ENCODE peak calls at places on chromosomes 12 and 14, in nine cellular contexts. Q is mammary epithelial cell; J is A549; X is hippocampal formation; A is stimulated activated CD8-positive, alpha-beta memory T cell treated with anti-CD3 and anti-CD28 coated beads, Interleukin-2, amount 100 ng/mL, for 1 hour; H is T follicular helper cell; M is naive thymus-derived CD8-positive, alpha-beta T cell; R is omental fat pad; Y is T-helper 9 cell. B is an unnamed sample.
A peak's percentile ranks its signal among the peaks of the same experiment; 100 is the strongest.

GRCh38 chr14:67395876-67396189 is 16.1 kb downstream of the PLEK2 start:
- DNase-seq in Q (no peak), J (no peak), X (no peak), A (no peak), H (no peak), M (no peak), R (no peak), Y (no peak), B (no peak)

GRCh38 chr14:101290681-101291080 is 270.6 kb upstream of the DIO3 start:
- DNase-seq in Q (no peak), J (no peak), X (no peak), A (no peak), H (no peak), M (no peak), R (no peak), Y (no peak), B (no peak)

GRCh38 chr12:25187781-25188180 is 7.2 kb downstream of the DNAI7 start:
- DNase-seq in Q (peak; percentile 73), J (no peak), X (no peak), A (no peak), H (no peak), M (no peak), R (no peak), Y (no peak), B (no peak)

GRCh38 chr12:108564724-108565123 is 2.3 kb downstream of the ISCU start:
- DNase-seq in Q (no peak), J (no peak), X (no peak), A (no peak), H (no peak), M (no peak), R (no peak), Y (no peak), B (no peak)

GRCh38 chr14:105578070-105578469 is 51.7 kb downstream of the TMEM121 start:
- DNase-seq in Q (no peak), J (no peak), X (no peak), A (no peak), H (no peak), M (no peak), R (no peak), Y (no peak), B (no peak)

GRCh38 chr14:69629225-69630127 is 18.1 kb downstream of the SUSD6 start:
- DNase-seq in Q (no peak), J (no peak), X (no peak), A (no peak), H (no peak), M (no peak), R (no peak), Y (no peak), B (no peak)

GRCh38 chr12:57614178-57614947 is 3.1 kb downstream of the ARHGEF25 start:
- DNase-seq in Q (no peak), J (peak; percentile 51), X (no peak), A (no peak), H (no peak), M (no peak), R (no peak), Y (no peak), B (peak; percentile 66)

GRCh38 chr12:91778938-91779400 is 366.7 kb downstream of the BTG1 start:
- DNase-seq in Q (peak; percentile 99), J (peak; percentile 72), X (no peak), A (peak; percentile 0), H (peak; percentile 24), M (peak; percentile 11), R (peak; percentile 31), Y (peak; percentile 7), B (no peak)

GRCh38 chr14:104927901-104928300 is 3.2 kb downstream of the PLD4 start:
- DNase-seq in Q (no peak), J (no peak), X (no peak), A (no peak), H (no peak), M (no peak), R (no peak), Y (no peak), B (no peak)

GRCh38 chr12:124185970-124186686 is 108.8 kb upstream of the RFLNA start:
- DNase-seq in Q (no peak), J (no peak), X (no peak), A (no peak), H (no peak), M (no peak), R (no peak), Y (no peak), B (no peak)

GRCh38 chr14:69582207-69582606 is 7.5 kb upstream of the CCDC177 start:
- DNase-seq in Q (no peak), J (no peak), X (no peak), A (no peak), H (no peak), M (no peak), R (no peak), Y (no peak), B (no peak)

GRCh38 chr14:75310295-75311059 is 31.8 kb downstream of the FOS start:
- DNase-seq in Q (peak; percentile 46), J (peak; percentile 46), X (peak; percentile 78), A (no peak), H (no peak), M (no peak), R (peak; percentile 66), Y (no peak), B (peak; percentile 95)

GRCh38 chr12:114694436-114695304 is 10.7 kb upstream of the TBX3 start:
- DNase-seq in Q (no peak), J (no peak), X (no peak), A (no peak), H (no peak), M (no peak), R (no peak), Y (no peak), B (no peak)

GRCh38 chr12:95004610-95005009 is 1.1 kb upstream of the NDUFA12 start:
- DNase-seq in Q (no peak), J (no peak), X (no peak), A (no peak), H (no peak), M (no peak), R (no peak), Y (no peak), B (no peak)

GRCh38 chr12:34625116-34625515 is 602.8 kb downstream of the ALG10 start:
- DNase-seq in Q (peak; percentile 1), J (no peak), X (no peak), A (no peak), H (no peak), M (no peak), R (no peak), Y (no peak), B (no peak)

GRCh38 chr12:2198542-2198941 is 145.8 kb downstream of the CACNA1C start:
- DNase-seq in Q (no peak), J (no peak), X (no peak), A (no peak), H (no peak), M (no peak), R (no peak), Y (no peak), B (no peak)

GRCh38 chr12:6604254-6605029 is 2.7 kb downstream of the CHD4 start:
- DNase-seq in Q (no peak), J (no peak), X (no peak), A (no peak), H (no peak), M (no peak), R (no peak), Y (no peak), B (no peak)

GRCh38 chr12:115840159-115840558 is 437.3 kb downstream of the MED13L start:
- DNase-seq in Q (no peak), J (peak; percentile 43), X (no peak), A (no peak), H (no peak), M (no peak), R (no peak), Y (no peak), B (no peak)

GRCh38 chr12:103560604-103561101 is 26.4 kb upstream of the STAB2 start:
- DNase-seq in Q (peak; percentile 100), J (peak; percentile 89), X (no peak), A (no peak), H (no peak), M (no peak), R (no peak), Y (no peak), B (no peak)

GRCh38 chr14:51738754-51739153 is 87.0 kb downstream of the FRMD6 start:
- DNase-seq in Q (no peak), J (peak; percentile 31), X (no peak), A (no peak), H (no peak), M (no peak), R (no peak), Y (no peak), B (no peak)

GRCh38 chr14:65933400-65934068 is 521.0 kb downstream of the FUT8 start:
- DNase-seq in Q (no peak), J (no peak), X (no peak), A (no peak), H (no peak), M (no peak), R (no peak), Y (no peak), B (no peak)

GRCh38 chr12:113899844-113900471 is 66.2 kb downstream of the RBM19 start:
- DNase-seq in Q (peak; percentile 54), J (no peak), X (peak; percentile 7), A (no peak), H (no peak), M (no peak), R (no peak), Y (no peak), B (no peak)

GRCh38 chr14:75049136-75049535 is 2.1 kb downstream of the MLH3 start:
- DNase-seq in Q (no peak), J (no peak), X (peak; percentile 15), A (no peak), H (no peak), M (no peak), R (no peak), Y (no peak), B (no peak)

GRCh38 chr14:105528197-105528858 is 1.9 kb downstream of the TMEM121 start:
- DNase-seq in Q (peak; percentile 51), J (peak; percentile 76), X (peak; percentile 80), A (peak; percentile 60), H (peak; percentile 70), M (peak; percentile 61), R (peak; percentile 56), Y (peak; percentile 78), B (no peak)

GRCh38 chr12:110249716-110250225 is 31.3 kb upstream of the ATP2A2 start:
- DNase-seq in Q (no peak), J (no peak), X (no peak), A (no peak), H (no peak), M (no peak), R (no peak), Y (no peak), B (no peak)

GRCh38 chr14:77965919-77966435 is 166.1 kb downstream of the ADCK1 start:
- DNase-seq in Q (peak; percentile 41), J (peak; percentile 14), X (peak; percentile 37), A (no peak), H (no peak), M (no peak), R (no peak), Y (no peak), B (no peak)

B was measured in suprapubic skin.